ENCODE peak calls at places on chromosomes 5 and 9, in eight cellular contexts. J is PC-9, O is ovary, R is neural progenitor cell, M is GM23338, A is left lung, T is dorsolateral prefrontal cortex, H is endothelial cell. S is an unnamed sample.

GRCh38 chr9:137247916-137248175 is 3.2 kb upstream of the STPG3 start:
- DNase-seq in J (no peak), O (no peak), R (no peak), M (no peak), A (no peak), T (no peak), H (no peak), S (no peak)

GRCh38 chr9:35464056-35465025 is 25.6 kb upstream of the RUSC2 start:
- DNase-seq in J (no peak), O (no peak), R (no peak), M (no peak), A (no peak), T (no peak), H (no peak), S (no peak)

GRCh38 chr9:133798160-133798559 is 60.0 kb upstream of the SARDH start:
- DNase-seq in J (no peak), O (no peak), R (no peak), M (no peak), A (no peak), T (no peak), H (no peak), S (no peak)

GRCh38 chr9:71767421-71768321 is 642 bp downstream of the CEMIP2 start:
- DNase-seq in J (peak; percentile 26), O (peak; percentile 27), R (peak; percentile 96), M (peak; percentile 67), A (no peak), T (no peak), H (peak; percentile 17), S (peak; percentile 59)

GRCh38 chr5:171832775-171833174 is 47.2 kb downstream of the SMIM23 start:
- DNase-seq in J (no peak), O (no peak), R (no peak), M (no peak), A (no peak), T (no peak), H (no peak), S (no peak)

GRCh38 chr5:38613992-38614836 is 57.8 kb upstream of the LIFR start:
- DNase-seq in J (peak; percentile 83), O (no peak), R (no peak), M (peak; percentile 41), A (peak; percentile 48), T (no peak), H (no peak), S (no peak)

GRCh38 chr9:12846035-12846434 is 71.2 kb downstream of the LURAP1L start:
- DNase-seq in J (no peak), O (no peak), R (no peak), M (no peak), A (no peak), T (no peak), H (no peak), S (no peak)

GRCh38 chr5:168282120-168282519 is 9.3 kb upstream of the WWC1 start:
- DNase-seq in J (no peak), O (no peak), R (peak; percentile 34), M (no peak), A (peak; percentile 63), T (no peak), H (no peak), S (peak; percentile 22)

GRCh38 chr5:84251503-84251902 is 133.2 kb downstream of the EDIL3 start:
- DNase-seq in J (no peak), O (no peak), R (no peak), M (no peak), A (no peak), T (no peak), H (no peak), S (no peak)

DNA sequence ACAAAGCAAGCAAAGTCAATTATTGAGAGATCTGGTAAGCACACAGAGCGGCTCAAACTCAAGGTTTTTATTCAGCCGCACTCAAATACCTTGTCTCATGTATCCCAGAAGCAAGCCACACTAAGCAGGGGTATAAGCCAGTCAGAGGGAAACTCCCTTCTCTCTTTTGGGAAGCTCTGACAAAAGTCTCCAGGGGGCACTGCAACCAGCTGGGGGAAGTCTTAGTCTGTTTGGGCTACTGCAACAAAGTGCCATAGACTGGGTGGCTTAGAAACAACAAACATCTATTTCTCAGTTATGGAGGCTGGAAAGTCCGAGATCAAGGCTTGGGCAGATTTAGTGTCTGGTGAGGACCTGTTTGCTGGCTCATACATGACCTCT is 246.0 kb downstream of the ENC1 start:
- DNase-seq in J (no peak), O (no peak), R (no peak), M (peak; percentile 48), A (no peak), T (no peak), H (no peak), S (no peak)
- TF ChIP-seq CTCF in J (no peak), O (no peak), R (no peak), M (peak; percentile 39), A (no peak), T (no peak), H (no peak), S (no peak)

GRCh38 chr9:19631181-19631580 is 157.7 kb downstream of the SLC24A2 start:
- DNase-seq in J (no peak), O (no peak), R (no peak), M (no peak), A (no peak), T (no peak), H (no peak), S (no peak)

GRCh38 chr9:19634881-19635280 is 154.0 kb downstream of the SLC24A2 start:
- DNase-seq in J (no peak), O (no peak), R (no peak), M (no peak), A (no peak), T (no peak), H (no peak), S (no peak)

GRCh38 chr9:19630762-19631161 is 158.1 kb downstream of the SLC24A2 start:
- DNase-seq in J (no peak), O (no peak), R (no peak), M (no peak), A (no peak), T (no peak), H (no peak), S (no peak)

GRCh38 chr9:19629506-19629905 is 159.3 kb downstream of the SLC24A2 start:
- DNase-seq in J (no peak), O (no peak), R (peak; percentile 6), M (peak; percentile 47), A (no peak), T (no peak), H (peak; percentile 38), S (peak; percentile 55)
- TF ChIP-seq CTCF in J (no peak), O (no peak), R (peak; percentile 56), M (peak; percentile 67), A (no peak), T (no peak), H (peak; percentile 69), S (peak; percentile 54)

DNA sequence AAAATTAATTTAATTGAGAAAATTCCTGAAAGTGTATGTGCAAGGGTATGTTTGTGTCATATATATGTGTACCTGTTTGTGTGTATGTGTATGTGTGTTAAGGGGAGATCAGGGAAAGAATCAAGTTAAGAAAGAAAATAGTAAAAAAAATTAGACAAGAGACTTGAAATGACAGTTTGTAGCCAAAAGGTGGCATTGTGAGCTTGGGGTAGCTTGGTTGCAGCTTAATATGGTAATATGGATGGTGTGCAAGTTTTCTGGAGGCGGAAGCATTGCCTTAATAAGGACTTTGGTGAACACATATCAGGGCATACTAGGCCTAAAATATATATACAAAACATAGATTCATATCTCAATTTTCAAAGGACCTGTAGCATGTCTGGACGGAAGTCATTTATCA is 129.9 kb downstream of the INSYN2B start:
- DNase-seq in J (no peak), O (no peak), R (no peak), M (no peak), A (no peak), T (no peak), H (no peak), S (no peak)
- TF ChIP-seq CTCF in J (peak; percentile 39), O (no peak), R (peak; percentile 37), M (peak; percentile 48), A (no peak), T (no peak), H (peak; percentile 51), S (no peak)

GRCh38 chr5:143021595-143021994 is 251.4 kb downstream of the ARHGAP26 start:
- DNase-seq in J (no peak), O (no peak), R (no peak), M (no peak), A (no peak), T (no peak), H (no peak), S (no peak)

GRCh38 chr5:143024227-143024920 is 254.2 kb downstream of the ARHGAP26 start:
- DNase-seq in J (no peak), O (no peak), R (no peak), M (no peak), A (no peak), T (no peak), H (no peak), S (no peak)

GRCh38 chr5:143025971-143026370 is 255.8 kb downstream of the ARHGAP26 start:
- DNase-seq in J (no peak), O (no peak), R (no peak), M (no peak), A (no peak), T (no peak), H (no peak), S (no peak)

GRCh38 chr5:143025376-143025775 is 255.2 kb downstream of the ARHGAP26 start:
- DNase-seq in J (no peak), O (no peak), R (no peak), M (no peak), A (no peak), T (no peak), H (no peak), S (no peak)

GRCh38 chr5:143023447-143024096 is 253.4 kb downstream of the ARHGAP26 start:
- DNase-seq in J (no peak), O (peak; percentile 28), R (peak; percentile 30), M (peak; percentile 10), A (no peak), T (peak; percentile 17), H (no peak), S (no peak)
- TF ChIP-seq CTCF in J (no peak), O (no peak), R (no peak), M (no peak), A (no peak), T (no peak), H (no peak), S (no peak)

GRCh38 chr5:176401281-176402205 is 13.0 kb downstream of the HIGD2A start:
- DNase-seq in J (no peak), O (no peak), R (no peak), M (no peak), A (no peak), T (no peak), H (no peak), S (no peak)
- TF ChIP-seq CTCF in J (no peak), O (no peak), R (no peak), M (no peak), A (no peak), T (no peak), H (no peak), S (no peak)

GRCh38 chr5:135829681-135830383 is 4.6 kb upstream of the SLC25A48 start:
- DNase-seq in J (peak; percentile 35), O (peak; percentile 25), R (peak; percentile 89), M (peak; percentile 82), A (no peak), T (peak; percentile 74), H (peak; percentile 84), S (peak; percentile 82)
- TF ChIP-seq CTCF in J (peak; percentile 88), O (no peak), R (peak; percentile 90), M (peak; percentile 90), A (peak; percentile 77), T (peak; percentile 80), H (peak; percentile 86), S (peak; percentile 83)